ENCODE peak calls at places on chromosome 2, in four cellular contexts. N is neuronal stem cell, K is PC-9, V is fibroblast of lung. P is an unnamed sample. For H3K27me3, the result is how much of the 10 kb centered on the place peaks cover.

GRCh38 chr2:48306409-48307284 is 223.3 kb upstream of the STON1 start:
- DNase-seq in N (no peak), K (no peak), V (peak), P (no peak)

GRCh38 chr2:24024018-24024417 is 14.1 kb downstream of the MFSD2B start:
- DNase-seq in N (no peak), K (no peak), V (peak), P (no peak)

GRCh38 chr2:238580486-238580885 is 153.8 kb downstream of the ASB1 start:
- DNase-seq in N (no peak), K (no peak), V (no peak), P (no peak)

GRCh38 chr2:177598321-177598922 is 205.8 kb downstream of the AGPS start:
- DNase-seq in N (no peak), K (no peak), V (peak), P (no peak)

GRCh38 chr2:162929571-162929970 is 91.0 kb upstream of the KCNH7 start:
- DNase-seq in N (no peak), K (no peak), V (no peak), P (peak)

GRCh38 chr2:75238670-75239330 is 39.5 kb upstream of the TACR1 start:
- DNase-seq in N (no peak), K (peak), V (peak), P (no peak)

GRCh38 chr2:25885933-25886332 is 7.6 kb upstream of the ASXL2 start:
- DNase-seq in N (no peak), K (peak), V (peak), P (no peak)

GRCh38 chr2:169572189-169572588 is 1.5 kb downstream of the FASTKD1 start:
- DNase-seq in N (no peak), K (no peak), V (no peak), P (no peak)

GRCh38 chr2:237632991-237633629 is 5.7 kb downstream of the LRRFIP1 start:
- DNase-seq in N (no peak), K (no peak), V (no peak), P (no peak)

GRCh38 chr2:69081001-69081400 is 68.0 kb downstream of the ANTXR1 start:
- DNase-seq in N (no peak), K (no peak), V (no peak), P (no peak)

GRCh38 chr2:28277466-28277865 is 115.2 kb upstream of the FOSL2 start:
- DNase-seq in N (no peak), K (no peak), V (no peak), P (no peak)

GRCh38 chr2:226658555-226658954 is 141.1 kb downstream of the IRS1 start:
- DNase-seq in N (no peak), K (no peak), V (no peak), P (no peak)

GRCh38 chr2:121902616-121903015 is 147.2 kb downstream of the TSN start:
- DNase-seq in N (no peak), K (no peak), V (no peak), P (no peak)

GRCh38 chr2:12848176-12848575 is 131.4 kb downstream of the TRIB2 start:
- DNase-seq in N (no peak), K (peak), V (no peak), P (no peak)

GRCh38 chr2:189024861-189025618 is 50.9 kb downstream of the COL3A1 start:
- DNase-seq in N (no peak), K (no peak), V (no peak), P (peak)

GRCh38 chr2:96869281-96869823 is 528 bp downstream of the SEMA4C start:
- DNase-seq in N (no peak), K (peak), V (peak), P (peak)

GRCh38 chr2:51813245-51813644 is 781.3 kb upstream of the NRXN1 start:
- DNase-seq in N (no peak), K (no peak), V (peak), P (no peak)

GRCh38 chr2:190169221-190170072 is 106.9 kb upstream of the MSTN start:
- DNase-seq in N (no peak), K (no peak), V (no peak), P (no peak)

GRCh38 chr2:11738589-11739436 is 7.6 kb upstream of the LPIN1 start:
- DNase-seq in N (no peak), K (peak), V (peak), P (peak)

DNA sequence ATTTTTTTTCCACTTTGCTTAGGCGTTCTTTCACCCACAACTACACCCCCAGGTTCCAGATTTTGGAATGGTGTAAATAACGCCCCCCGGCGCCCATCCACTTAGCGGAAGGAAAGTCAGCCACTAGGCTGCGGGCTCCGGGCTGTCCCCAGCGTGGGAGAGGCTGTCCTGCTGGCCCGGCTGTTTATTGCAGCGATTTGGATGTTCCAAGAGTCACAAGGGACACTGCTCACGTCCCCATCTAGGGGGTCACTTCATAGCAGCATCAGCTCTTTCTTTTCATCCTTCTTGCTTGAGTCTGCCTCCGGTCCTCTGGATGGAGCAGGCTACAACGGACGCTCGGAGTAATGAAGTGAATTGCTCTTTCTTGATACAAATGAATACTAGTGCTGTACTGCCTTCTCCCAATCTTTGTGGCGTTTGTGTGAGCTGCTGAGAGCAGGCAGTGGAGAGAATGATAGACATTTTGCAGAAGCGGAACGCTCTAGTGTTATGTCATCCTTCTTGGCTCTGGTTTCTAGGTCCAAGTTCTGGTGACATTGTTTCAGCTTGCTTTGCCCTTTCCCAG is 50.7 kb upstream of the PAIP2B start:
- DNase-seq in N (peak), K (peak), V (no peak), P (peak)
- H3K27me3 ChIP-seq in N (under half), K (under half), V (under half), P (under half)

DNA sequence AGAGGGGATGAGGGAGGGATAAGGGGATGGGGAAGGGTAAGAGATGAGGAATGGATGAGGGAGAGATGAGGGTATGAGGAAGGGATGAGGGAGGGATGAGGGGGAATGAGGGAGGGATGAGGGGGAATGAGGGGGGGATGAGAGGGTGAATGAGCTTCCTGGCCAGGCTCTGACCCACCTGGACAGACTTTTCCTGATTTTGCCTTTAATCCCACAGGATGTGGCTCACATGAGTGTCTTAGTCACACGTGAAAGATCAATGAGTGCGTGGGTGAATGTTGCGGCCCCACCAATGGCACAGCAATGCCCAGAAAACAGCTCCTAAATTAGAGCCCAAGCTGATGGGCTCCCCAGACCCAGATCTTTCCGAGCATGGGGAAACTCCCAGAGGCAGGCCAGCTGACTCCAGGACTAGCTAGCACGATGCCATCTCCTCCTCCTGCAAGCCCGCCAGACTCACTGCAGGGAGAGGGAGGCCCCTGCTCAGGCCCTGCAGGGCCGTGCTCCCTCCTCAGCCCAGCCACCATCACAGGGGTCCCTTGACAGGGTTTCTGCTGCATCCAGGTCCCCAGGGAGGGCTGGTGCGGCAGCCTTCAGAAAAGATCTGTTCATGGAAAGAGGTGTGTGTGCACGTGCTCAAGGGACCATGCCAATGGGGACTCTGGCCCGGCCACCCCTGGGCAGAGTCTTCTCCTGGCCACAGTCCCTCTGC is 41.4 kb downstream of the AQP12A start:
- DNase-seq in N (no peak), K (no peak), V (no peak), P (no peak)
- H3K27me3 ChIP-seq in N (under half), K (half or more), V (under half), P (under half)

GRCh38 chr2:230307485-230307884 is 19.5 kb upstream of the SP140L start:
- DNase-seq in N (no peak), K (no peak), V (no peak), P (no peak)
- H3K27me3 ChIP-seq in N (under half), K (under half), V (under half), P (under half)

DNA sequence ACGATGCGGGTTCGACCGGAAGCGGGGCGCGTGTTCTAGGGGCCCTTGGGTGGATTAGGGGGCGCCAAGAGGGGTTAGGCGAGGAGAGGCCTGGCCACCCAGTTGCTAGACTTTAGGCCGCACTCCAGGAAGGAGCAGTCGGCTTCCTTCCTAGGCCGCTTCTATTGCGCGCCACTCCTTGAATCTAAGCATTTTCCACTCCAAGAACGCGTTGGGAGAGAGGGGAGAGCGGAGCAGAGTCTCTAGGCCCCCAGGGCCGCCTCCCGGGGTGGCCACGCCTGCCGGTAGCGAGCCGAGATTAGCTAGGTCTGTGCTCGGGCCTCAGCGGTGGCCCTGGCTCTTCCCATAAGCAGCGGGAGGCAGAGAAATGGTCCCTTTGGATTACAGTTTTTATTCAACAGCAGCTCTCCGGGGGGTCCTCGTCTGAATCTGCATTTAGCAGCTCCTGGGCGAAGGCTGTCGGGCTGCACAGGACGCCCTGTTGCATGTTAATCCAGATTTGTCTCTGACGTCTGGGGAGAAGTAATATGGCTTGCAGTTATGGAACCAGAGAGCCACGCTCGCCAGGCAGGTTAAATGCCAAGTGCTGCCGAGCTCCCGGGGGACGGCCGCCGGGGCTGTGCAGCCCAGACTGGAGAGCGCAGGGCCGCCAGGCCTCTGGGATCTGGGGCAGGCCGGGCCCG is 11.4 kb downstream of the MEIS1 start:
- DNase-seq in N (no peak), K (no peak), V (peak), P (no peak)
- H3K27me3 ChIP-seq in N (under half), K (under half), V (under half), P (under half)

GRCh38 chr2:45007356-45007755 is 1.9 kb downstream of the SIX2 start:
- DNase-seq in N (no peak), K (no peak), V (no peak), P (no peak)

GRCh38 chr2:45008296-45009129 is 739 bp downstream of the SIX2 start:
- DNase-seq in N (no peak), K (peak), V (no peak), P (no peak)

GRCh38 chr2:45006942-45007287 is 2.3 kb downstream of the SIX2 start:
- DNase-seq in N (no peak), K (no peak), V (no peak), P (no peak)

GRCh38 chr2:45009303-45009927 is at the start of gene SIX2:
- DNase-seq in N (peak), K (peak), V (peak), P (peak)

GRCh38 chr2:45007961-45008295 is 1.3 kb downstream of the SIX2 start:
- DNase-seq in N (no peak), K (no peak), V (no peak), P (no peak)
- H3K27me3 ChIP-seq in N (half or more), K (under half), V (half or more), P (under half)

P was measured in WERI-Rb-1.